ENCODE peak calls at places on chromosomes 3 and 15, in seven cellular contexts. One of them, this sample, is unnamed.

GRCh38 chr15:99729920-99730319 is 3.3 kb downstream of the LYSMD4 start:
- DNase-seq in neuronal stem cell: no peak
- DNase-seq in IMR-90: peak
- DNase-seq in H1: no peak
- DNase-seq in mesendoderm: peak
- DNase-seq in mesenchymal stem cell: peak
- DNase-seq in trophoblast cell: peak
- DNase-seq in this sample: no peak

GRCh38 chr3:179589143-179589542 is 15.3 kb downstream of the MRPL47 start:
- DNase-seq in neuronal stem cell: no peak
- DNase-seq in IMR-90: peak
- DNase-seq in H1: no peak
- DNase-seq in mesendoderm: no peak
- DNase-seq in mesenchymal stem cell: peak
- DNase-seq in trophoblast cell: no peak
- DNase-seq in this sample: no peak

GRCh38 chr15:88266170-88266569 is 9.6 kb upstream of the NTRK3 start:
- DNase-seq in neuronal stem cell: no peak
- DNase-seq in IMR-90: no peak
- DNase-seq in H1: no peak
- DNase-seq in mesendoderm: no peak
- DNase-seq in mesenchymal stem cell: no peak
- DNase-seq in trophoblast cell: no peak
- DNase-seq in this sample: no peak

GRCh38 chr3:28326458-28326926 is 22.0 kb upstream of the ZCWPW2 start:
- DNase-seq in neuronal stem cell: no peak
- DNase-seq in IMR-90: peak
- DNase-seq in H1: no peak
- DNase-seq in mesendoderm: no peak
- DNase-seq in mesenchymal stem cell: no peak
- DNase-seq in trophoblast cell: peak
- DNase-seq in this sample: no peak

GRCh38 chr3:70620956-70621355 is 308.5 kb upstream of the MDFIC2 start:
- DNase-seq in neuronal stem cell: no peak
- DNase-seq in IMR-90: no peak
- DNase-seq in H1: no peak
- DNase-seq in mesendoderm: no peak
- DNase-seq in mesenchymal stem cell: no peak
- DNase-seq in trophoblast cell: no peak
- DNase-seq in this sample: no peak

GRCh38 chr15:97874139-97874538 is 86.4 kb upstream of the ARRDC4 start:
- DNase-seq in neuronal stem cell: no peak
- DNase-seq in IMR-90: no peak
- DNase-seq in H1: no peak
- DNase-seq in mesendoderm: peak
- DNase-seq in mesenchymal stem cell: no peak
- DNase-seq in trophoblast cell: no peak
- DNase-seq in this sample: no peak

GRCh38 chr3:137460944-137461343 is 303.2 kb upstream of the SOX14 start:
- DNase-seq in neuronal stem cell: no peak
- DNase-seq in IMR-90: no peak
- DNase-seq in H1: no peak
- DNase-seq in mesendoderm: no peak
- DNase-seq in mesenchymal stem cell: no peak
- DNase-seq in trophoblast cell: no peak
- DNase-seq in this sample: no peak

GRCh38 chr15:74580538-74581350 is 34.9 kb upstream of the CLK3 start:
- DNase-seq in neuronal stem cell: no peak
- DNase-seq in IMR-90: no peak
- DNase-seq in H1: no peak
- DNase-seq in mesendoderm: no peak
- DNase-seq in mesenchymal stem cell: no peak
- DNase-seq in trophoblast cell: no peak
- DNase-seq in this sample: no peak

GRCh38 chr15:56757884-56758283 is 24.6 kb upstream of the ZNF280D start:
- DNase-seq in neuronal stem cell: no peak
- DNase-seq in IMR-90: no peak
- DNase-seq in H1: no peak
- DNase-seq in mesendoderm: no peak
- DNase-seq in mesenchymal stem cell: no peak
- DNase-seq in trophoblast cell: no peak
- DNase-seq in this sample: no peak

GRCh38 chr3:28247286-28247685 is 5.9 kb downstream of the CMC1 start:
- DNase-seq in neuronal stem cell: no peak
- DNase-seq in IMR-90: no peak
- DNase-seq in H1: no peak
- DNase-seq in mesendoderm: no peak
- DNase-seq in mesenchymal stem cell: no peak
- DNase-seq in trophoblast cell: no peak
- DNase-seq in this sample: no peak

GRCh38 chr15:45914425-45914824 is 279.6 kb downstream of the SQOR start:
- DNase-seq in neuronal stem cell: no peak
- DNase-seq in IMR-90: no peak
- DNase-seq in H1: no peak
- DNase-seq in mesendoderm: no peak
- DNase-seq in mesenchymal stem cell: no peak
- DNase-seq in trophoblast cell: no peak
- DNase-seq in this sample: no peak

GRCh38 chr15:80275946-80276345 is 23.9 kb upstream of the CTXND1 start:
- DNase-seq in neuronal stem cell: no peak
- DNase-seq in IMR-90: peak
- DNase-seq in H1: no peak
- DNase-seq in mesendoderm: no peak
- DNase-seq in mesenchymal stem cell: no peak
- DNase-seq in trophoblast cell: no peak
- DNase-seq in this sample: no peak

GRCh38 chr15:70033529-70034140 is 64.1 kb downstream of the TLE3 start:
- DNase-seq in neuronal stem cell: no peak
- DNase-seq in IMR-90: peak
- DNase-seq in H1: no peak
- DNase-seq in mesendoderm: no peak
- DNase-seq in mesenchymal stem cell: no peak
- DNase-seq in trophoblast cell: peak
- DNase-seq in this sample: no peak

GRCh38 chr3:51100543-51100851 is 284.6 kb upstream of the MANF start:
- DNase-seq in neuronal stem cell: no peak
- DNase-seq in IMR-90: no peak
- DNase-seq in H1: no peak
- DNase-seq in mesendoderm: no peak
- DNase-seq in mesenchymal stem cell: no peak
- DNase-seq in trophoblast cell: no peak
- DNase-seq in this sample: no peak

GRCh38 chr15:88704791-88705768 is 66.3 kb downstream of the ISG20 start:
- DNase-seq in neuronal stem cell: peak
- DNase-seq in IMR-90: no peak
- DNase-seq in H1: no peak
- DNase-seq in mesendoderm: peak
- DNase-seq in mesenchymal stem cell: peak
- DNase-seq in trophoblast cell: no peak
- DNase-seq in this sample: peak

GRCh38 chr3:61422945-61423740 is 138.2 kb upstream of the PTPRG start:
- DNase-seq in neuronal stem cell: no peak
- DNase-seq in IMR-90: no peak
- DNase-seq in H1: no peak
- DNase-seq in mesendoderm: no peak
- DNase-seq in mesenchymal stem cell: no peak
- DNase-seq in trophoblast cell: no peak
- DNase-seq in this sample: no peak

GRCh38 chr3:151557068-151557467 is 96.2 kb upstream of the IGSF10 start:
- DNase-seq in neuronal stem cell: no peak
- DNase-seq in IMR-90: no peak
- DNase-seq in H1: no peak
- DNase-seq in mesendoderm: no peak
- DNase-seq in mesenchymal stem cell: no peak
- DNase-seq in trophoblast cell: no peak
- DNase-seq in this sample: no peak

GRCh38 chr3:123258811-123259420 is 57.2 kb downstream of the SEC22A start:
- DNase-seq in neuronal stem cell: no peak
- DNase-seq in IMR-90: peak
- DNase-seq in H1: no peak
- DNase-seq in mesendoderm: no peak
- DNase-seq in mesenchymal stem cell: peak
- DNase-seq in trophoblast cell: peak
- DNase-seq in this sample: no peak

GRCh38 chr15:38129531-38130199 is 123.0 kb upstream of the SPRED1 start:
- DNase-seq in neuronal stem cell: peak
- DNase-seq in IMR-90: peak
- DNase-seq in H1: no peak
- DNase-seq in mesendoderm: no peak
- DNase-seq in mesenchymal stem cell: peak
- DNase-seq in trophoblast cell: peak
- DNase-seq in this sample: no peak

GRCh38 chr3:64908292-64908691 is 220.5 kb upstream of the ADAMTS9 start:
- DNase-seq in neuronal stem cell: no peak
- DNase-seq in IMR-90: peak
- DNase-seq in H1: no peak
- DNase-seq in mesendoderm: no peak
- DNase-seq in mesenchymal stem cell: peak
- DNase-seq in trophoblast cell: no peak
- DNase-seq in this sample: no peak

GRCh38 chr3:64913515-64913914 is 225.7 kb upstream of the ADAMTS9 start:
- DNase-seq in neuronal stem cell: no peak
- DNase-seq in IMR-90: no peak
- DNase-seq in H1: no peak
- DNase-seq in mesendoderm: no peak
- DNase-seq in mesenchymal stem cell: no peak
- DNase-seq in trophoblast cell: no peak
- DNase-seq in this sample: no peak

GRCh38 chr3:64909011-64909410 is 221.2 kb upstream of the ADAMTS9 start:
- DNase-seq in neuronal stem cell: no peak
- DNase-seq in IMR-90: no peak
- DNase-seq in H1: no peak
- DNase-seq in mesendoderm: no peak
- DNase-seq in mesenchymal stem cell: no peak
- DNase-seq in trophoblast cell: no peak
- DNase-seq in this sample: no peak

GRCh38 chr3:64909757-64910475 is 222.1 kb upstream of the ADAMTS9 start:
- DNase-seq in neuronal stem cell: no peak
- DNase-seq in IMR-90: no peak
- DNase-seq in H1: no peak
- DNase-seq in mesendoderm: peak
- DNase-seq in mesenchymal stem cell: peak
- DNase-seq in trophoblast cell: no peak
- DNase-seq in this sample: no peak

GRCh38 chr3:64911138-64911537 is 223.3 kb upstream of the ADAMTS9 start:
- DNase-seq in neuronal stem cell: no peak
- DNase-seq in IMR-90: no peak
- DNase-seq in H1: no peak
- DNase-seq in mesendoderm: no peak
- DNase-seq in mesenchymal stem cell: no peak
- DNase-seq in trophoblast cell: no peak
- DNase-seq in this sample: no peak
- H3K4ac ChIP-seq in neuronal stem cell: no peak
- H3K4ac ChIP-seq in IMR-90: no peak
- H3K4ac ChIP-seq in H1: no peak
- H3K4ac ChIP-seq in mesendoderm: no peak
- H3K4ac ChIP-seq in mesenchymal stem cell: no peak
- H3K4ac ChIP-seq in trophoblast cell: no peak
- H3K4ac ChIP-seq in this sample: no peak

GRCh38 chr3:45604999-45605398 is 10.4 kb downstream of the LIMD1 start:
- DNase-seq in neuronal stem cell: no peak
- DNase-seq in IMR-90: no peak
- DNase-seq in H1: no peak
- DNase-seq in mesendoderm: no peak
- DNase-seq in mesenchymal stem cell: no peak
- DNase-seq in trophoblast cell: no peak
- DNase-seq in this sample: no peak

GRCh38 chr3:45606991-45607712 is 12.6 kb downstream of the LIMD1 start:
- DNase-seq in neuronal stem cell: no peak
- DNase-seq in IMR-90: peak
- DNase-seq in H1: no peak
- DNase-seq in mesendoderm: no peak
- DNase-seq in mesenchymal stem cell: peak
- DNase-seq in trophoblast cell: no peak
- DNase-seq in this sample: no peak

GRCh38 chr3:45604596-45604995 is 10.0 kb downstream of the LIMD1 start:
- DNase-seq in neuronal stem cell: no peak
- DNase-seq in IMR-90: no peak
- DNase-seq in H1: no peak
- DNase-seq in mesendoderm: no peak
- DNase-seq in mesenchymal stem cell: no peak
- DNase-seq in trophoblast cell: no peak
- DNase-seq in this sample: no peak

GRCh38 chr3:45605569-45605968 is 11.0 kb downstream of the LIMD1 start:
- DNase-seq in neuronal stem cell: no peak
- DNase-seq in IMR-90: no peak
- DNase-seq in H1: no peak
- DNase-seq in mesendoderm: no peak
- DNase-seq in mesenchymal stem cell: no peak
- DNase-seq in trophoblast cell: no peak
- DNase-seq in this sample: no peak

DNA sequence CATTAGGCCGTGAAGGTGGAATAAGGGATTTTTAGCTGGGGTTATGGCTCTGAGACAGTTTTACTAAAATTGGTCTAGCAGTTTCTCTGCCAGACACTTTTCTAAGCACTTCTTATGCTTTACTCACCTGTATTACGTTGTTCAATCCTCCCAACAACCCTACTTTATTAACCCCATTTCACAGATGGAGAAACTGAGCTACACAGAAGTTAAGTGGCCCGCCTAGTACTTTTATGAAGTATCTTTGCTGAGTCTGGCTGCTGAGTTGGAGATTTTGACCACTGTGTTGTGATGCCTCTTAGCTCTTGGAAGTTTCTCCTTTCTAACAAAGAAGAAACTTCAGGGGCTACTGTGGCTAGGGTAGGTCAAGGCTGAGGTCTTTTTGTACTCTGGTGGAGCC is 11.5 kb downstream of the LIMD1 start:
- DNase-seq in neuronal stem cell: no peak
- DNase-seq in IMR-90: no peak
- DNase-seq in H1: no peak
- DNase-seq in mesendoderm: no peak
- DNase-seq in mesenchymal stem cell: no peak
- DNase-seq in trophoblast cell: no peak
- DNase-seq in this sample: no peak
- H3K27ac ChIP-seq in neuronal stem cell: no peak
- H3K27ac ChIP-seq in IMR-90: peak
- H3K27ac ChIP-seq in H1: no peak
- H3K27ac ChIP-seq in mesendoderm: no peak
- H3K27ac ChIP-seq in mesenchymal stem cell: no peak
- H3K27ac ChIP-seq in trophoblast cell: no peak
- H3K27ac ChIP-seq in this sample: no peak

GRCh38 chr15:42595641-42596240 is 20.3 kb downstream of the STARD9 start:
- DNase-seq in neuronal stem cell: no peak
- DNase-seq in IMR-90: peak
- DNase-seq in H1: no peak
- DNase-seq in mesendoderm: no peak
- DNase-seq in mesenchymal stem cell: no peak
- DNase-seq in trophoblast cell: no peak
- DNase-seq in this sample: no peak
- H3K4ac ChIP-seq in neuronal stem cell: no peak
- H3K4ac ChIP-seq in IMR-90: no peak
- H3K4ac ChIP-seq in H1: no peak
- H3K4ac ChIP-seq in mesendoderm: no peak
- H3K4ac ChIP-seq in mesenchymal stem cell: no peak
- H3K4ac ChIP-seq in trophoblast cell: no peak
- H3K4ac ChIP-seq in this sample: no peak

DNA sequence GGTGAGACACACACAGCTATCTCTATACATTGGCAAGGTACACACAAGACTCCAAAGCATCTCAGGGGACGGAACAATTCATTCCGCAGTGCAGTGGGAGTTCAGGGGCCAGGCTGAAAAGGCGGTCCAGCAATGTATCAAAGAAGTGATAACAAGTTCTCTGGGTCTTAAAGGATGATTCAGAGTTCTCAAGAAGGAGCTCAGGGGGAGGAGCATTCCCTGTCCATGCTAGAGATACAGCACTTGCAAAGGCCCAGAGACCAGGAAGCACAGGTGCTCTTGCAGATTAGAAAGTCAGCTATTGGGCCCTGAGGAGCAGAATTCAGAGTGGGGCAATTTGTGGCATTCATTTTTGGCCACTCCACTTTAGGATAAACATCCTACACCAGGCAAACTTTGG is 34.9 kb downstream of the MECOM start:
- DNase-seq in neuronal stem cell: no peak
- DNase-seq in IMR-90: no peak
- DNase-seq in H1: no peak
- DNase-seq in mesendoderm: no peak
- DNase-seq in mesenchymal stem cell: no peak
- DNase-seq in trophoblast cell: no peak
- DNase-seq in this sample: no peak
- H3K27ac ChIP-seq in neuronal stem cell: no peak
- H3K27ac ChIP-seq in IMR-90: no peak
- H3K27ac ChIP-seq in H1: no peak
- H3K27ac ChIP-seq in mesendoderm: no peak
- H3K27ac ChIP-seq in mesenchymal stem cell: no peak
- H3K27ac ChIP-seq in trophoblast cell: no peak
- H3K27ac ChIP-seq in this sample: no peak